ENCODE peak calls at places on chromosomes 6 and 20, in seven cellular contexts. L, N, W, Z, R, J and V are unnamed samples. For H3K9me3, the result is how much of the 10 kb centered on the place peaks cover.

GRCh38 chr6:30096829-30097228 is 16.1 kb downstream of the TRIM31 start:
- DNase-seq in L (no peak), N (no peak), W (no peak), Z (no peak), R (no peak), J (no peak), V (no peak)

GRCh38 chr20:58092871-58093270 is 135.6 kb downstream of the ANKRD60 start:
- DNase-seq in L (no peak), N (no peak), W (no peak), Z (no peak), R (peak), J (no peak), V (no peak)

GRCh38 chr6:138440296-138440695 is 36.3 kb downstream of the HEBP2 start:
- DNase-seq in L (no peak), N (no peak), W (no peak), Z (no peak), R (no peak), J (no peak), V (no peak)

GRCh38 chr6:22071655-22072054 is 225.2 kb downstream of the PRL start:
- DNase-seq in L (no peak), N (no peak), W (peak), Z (no peak), R (no peak), J (no peak), V (no peak)

GRCh38 chr20:50844430-50845100 is 49.7 kb downstream of the BCAS4 start:
- DNase-seq in L (no peak), N (peak), W (no peak), Z (peak), R (no peak), J (no peak), V (no peak)

GRCh38 chr6:85669735-85670194 is 27.1 kb upstream of the SYNCRIP start:
- DNase-seq in L (no peak), N (no peak), W (no peak), Z (no peak), R (no peak), J (no peak), V (no peak)

GRCh38 chr6:134123666-134124208 is 71.3 kb upstream of the SLC2A12 start:
- DNase-seq in L (no peak), N (no peak), W (no peak), Z (peak), R (no peak), J (no peak), V (no peak)

GRCh38 chr20:10940941-10941340 is 267.1 kb upstream of the JAG1 start:
- DNase-seq in L (no peak), N (no peak), W (no peak), Z (no peak), R (no peak), J (no peak), V (no peak)

GRCh38 chr6:129493396-129493902 is 216.5 kb downstream of the ARHGAP18 start:
- DNase-seq in L (no peak), N (no peak), W (no peak), Z (peak), R (no peak), J (no peak), V (no peak)

GRCh38 chr20:36676701-36677421 is 30.9 kb upstream of the SLA2 start:
- DNase-seq in L (no peak), N (no peak), W (no peak), Z (peak), R (no peak), J (no peak), V (no peak)

GRCh38 chr6:28922841-28923317 is 906 bp downstream of the TRIM27 start:
- DNase-seq in L (no peak), N (peak), W (peak), Z (no peak), R (no peak), J (peak), V (no peak)

GRCh38 chr20:16821211-16822089 is 73.3 kb downstream of the OTOR start:
- DNase-seq in L (peak), N (no peak), W (no peak), Z (peak), R (no peak), J (no peak), V (no peak)

GRCh38 chr6:105326216-105326615 is 76.7 kb downstream of the PREP start:
- DNase-seq in L (peak), N (peak), W (no peak), Z (peak), R (no peak), J (no peak), V (no peak)

GRCh38 chr6:29813066-29813465 is 14.6 kb upstream of the HLA-G start:
- DNase-seq in L (no peak), N (no peak), W (no peak), Z (no peak), R (no peak), J (no peak), V (no peak)

GRCh38 chr6:13278991-13279390 is 49.3 kb downstream of the TBC1D7 start:
- DNase-seq in L (no peak), N (no peak), W (no peak), Z (no peak), R (no peak), J (no peak), V (no peak)

GRCh38 chr20:571754-572331 is 28.3 kb upstream of the CSNK2A1 start:
- DNase-seq in L (peak), N (peak), W (peak), Z (no peak), R (no peak), J (peak), V (no peak)

GRCh38 chr6:139711714-139712585 is 337.5 kb upstream of the CITED2 start:
- DNase-seq in L (no peak), N (no peak), W (no peak), Z (no peak), R (no peak), J (no peak), V (no peak)

GRCh38 chr6:124073021-124073420 is 269.4 kb downstream of the NKAIN2 start:
- DNase-seq in L (no peak), N (no peak), W (no peak), Z (no peak), R (no peak), J (no peak), V (no peak)

GRCh38 chr20:14336667-14337066 is 745 bp downstream of the FLRT3 start:
- DNase-seq in L (no peak), N (no peak), W (no peak), Z (no peak), R (no peak), J (no peak), V (no peak)

GRCh38 chr20:33159713-33160112 is 8.2 kb upstream of the BPIFA2 start:
- DNase-seq in L (no peak), N (no peak), W (no peak), Z (no peak), R (no peak), J (no peak), V (no peak)

GRCh38 chr6:144327081-144327480 is 41.9 kb downstream of the UTRN start:
- DNase-seq in L (no peak), N (no peak), W (no peak), Z (no peak), R (no peak), J (no peak), V (no peak)

GRCh38 chr20:11172881-11173280 is 499.1 kb upstream of the JAG1 start:
- DNase-seq in L (no peak), N (no peak), W (no peak), Z (no peak), R (no peak), J (no peak), V (no peak)

GRCh38 chr6:128337619-128338018 is 182.8 kb downstream of the PTPRK start:
- DNase-seq in L (no peak), N (no peak), W (no peak), Z (no peak), R (no peak), J (no peak), V (no peak)
- TF ChIP-seq CTCF in L (no peak), N (no peak), W (no peak), Z (no peak), R (no peak), J (no peak), V (no peak)

GRCh38 chr20:39873286-39873685 is 815.8 kb downstream of the MAFB start:
- DNase-seq in L (no peak), N (no peak), W (no peak), Z (no peak), R (no peak), J (no peak), V (no peak)
- H3K9me3 ChIP-seq in L (under half), N (under half), W (under half), Z (under half), R (under half), J (under half), V (under half)

GRCh38 chr20:1851396-1851795 is 43.8 kb upstream of the SIRPA start:
- DNase-seq in L (no peak), N (no peak), W (no peak), Z (no peak), R (no peak), J (no peak), V (no peak)
- H3K27ac ChIP-seq in L (no peak), N (peak), W (no peak), Z (no peak), R (no peak), J (no peak), V (no peak)

GRCh38 chr20:44648579-44648978 is 2.9 kb downstream of the ADA start:
- DNase-seq in L (no peak), N (no peak), W (no peak), Z (no peak), R (no peak), J (no peak), V (no peak)
- TF ChIP-seq CTCF in L (no peak), N (no peak), W (no peak), Z (no peak), R (no peak), J (no peak), V (no peak)